ENCODE peak calls at places on chromosome 1, in four cellular contexts. One of them, this sample, is unnamed.
A peak's percentile ranks its signal among the peaks of the same experiment; 100 is the strongest.

GRCh38 chr1:234208791-234209190 is 164.5 kb upstream of the COA6 start:
- DNase-seq in H54: no peak
- DNase-seq in tibial nerve: no peak
- DNase-seq in esophagus muscularis mucosa: peak; percentile 12
- DNase-seq in this sample: no peak

GRCh38 chr1:174769961-174770549 is 229.7 kb upstream of the CACYBP start:
- DNase-seq in H54: peak; percentile 14
- DNase-seq in tibial nerve: no peak
- DNase-seq in esophagus muscularis mucosa: no peak
- DNase-seq in this sample: no peak

GRCh38 chr1:222817529-222817928 is 2.7 kb downstream of the DISP1 start:
- DNase-seq in H54: peak; percentile 75
- DNase-seq in esophagus muscularis mucosa: no peak
- DNase-seq in tibial nerve: peak; percentile 19
- DNase-seq in this sample: no peak

GRCh38 chr1:40868051-40868723 is 6.0 kb upstream of the CITED4 start:
- DNase-seq in H54: peak; percentile 57
- DNase-seq in esophagus muscularis mucosa: no peak
- DNase-seq in tibial nerve: no peak
- DNase-seq in this sample: no peak

GRCh38 chr1:48471603-48472576 is at the start of gene SPATA6:
- DNase-seq in H54: peak; percentile 67
- DNase-seq in esophagus muscularis mucosa: peak; percentile 98
- DNase-seq in tibial nerve: peak; percentile 97
- DNase-seq in this sample: peak; percentile 99

GRCh38 chr1:221543529-221544120 is 198.3 kb downstream of the DUSP10 start:
- DNase-seq in H54: no peak
- DNase-seq in esophagus muscularis mucosa: no peak
- DNase-seq in tibial nerve: no peak
- DNase-seq in this sample: no peak

GRCh38 chr1:201365251-201365650 is 12.2 kb downstream of the TNNT2 start:
- DNase-seq in H54: no peak
- DNase-seq in esophagus muscularis mucosa: no peak
- DNase-seq in tibial nerve: no peak
- DNase-seq in this sample: no peak

GRCh38 chr1:62038594-62039284 is 155.9 kb upstream of the L1TD1 start:
- DNase-seq in tibial nerve: no peak
- DNase-seq in H54: no peak
- DNase-seq in esophagus muscularis mucosa: no peak
- DNase-seq in this sample: no peak

GRCh38 chr1:216456682-216457081 is 33.4 kb upstream of the USH2A start:
- DNase-seq in tibial nerve: no peak
- DNase-seq in H54: peak; percentile 37
- DNase-seq in esophagus muscularis mucosa: no peak
- DNase-seq in this sample: no peak

GRCh38 chr1:46612937-46613660 is 3.5 kb downstream of the MOB3C start:
- DNase-seq in tibial nerve: no peak
- DNase-seq in esophagus muscularis mucosa: no peak
- DNase-seq in H54: no peak
- DNase-seq in this sample: peak; percentile 85

GRCh38 chr1:245800901-245801605 is 646.3 kb downstream of the KIF26B start:
- DNase-seq in esophagus muscularis mucosa: no peak
- DNase-seq in tibial nerve: no peak
- DNase-seq in H54: no peak
- DNase-seq in this sample: no peak

GRCh38 chr1:225422033-225422605 is 5.7 kb downstream of the LBR start:
- DNase-seq in H54: no peak
- DNase-seq in esophagus muscularis mucosa: no peak
- DNase-seq in tibial nerve: no peak
- DNase-seq in this sample: no peak

GRCh38 chr1:109273570-109274288 is 9.2 kb downstream of the PSRC1 start:
- DNase-seq in H54: no peak
- DNase-seq in esophagus muscularis mucosa: no peak
- DNase-seq in tibial nerve: no peak
- DNase-seq in this sample: no peak

GRCh38 chr1:93596329-93597089 is 85.1 kb downstream of the BCAR3 start:
- DNase-seq in H54: no peak
- DNase-seq in esophagus muscularis mucosa: no peak
- DNase-seq in tibial nerve: no peak
- DNase-seq in this sample: peak; percentile 52

GRCh38 chr1:64934115-64934880 is 32.1 kb downstream of the JAK1 start:
- DNase-seq in tibial nerve: peak; percentile 48
- DNase-seq in H54: peak; percentile 42
- DNase-seq in esophagus muscularis mucosa: no peak
- DNase-seq in this sample: peak; percentile 44

GRCh38 chr1:82517586-82517985 is 716.9 kb downstream of the ADGRL2 start:
- DNase-seq in tibial nerve: peak; percentile 49
- DNase-seq in H54: no peak
- DNase-seq in esophagus muscularis mucosa: no peak
- DNase-seq in this sample: peak; percentile 19

GRCh38 chr1:181090653-181091126 is 2.2 kb downstream of the IER5 start:
- DNase-seq in H54: no peak
- DNase-seq in esophagus muscularis mucosa: no peak
- DNase-seq in tibial nerve: no peak
- DNase-seq in this sample: peak; percentile 43

GRCh38 chr1:201513498-201514243 is 6.7 kb upstream of the CSRP1 start:
- DNase-seq in esophagus muscularis mucosa: no peak
- DNase-seq in tibial nerve: no peak
- DNase-seq in H54: no peak
- DNase-seq in this sample: no peak

GRCh38 chr1:205925730-205926129 is 17.5 kb downstream of the SLC26A9 start:
- DNase-seq in H54: peak; percentile 69
- DNase-seq in tibial nerve: no peak
- DNase-seq in esophagus muscularis mucosa: no peak
- DNase-seq in this sample: peak; percentile 46

DNA sequence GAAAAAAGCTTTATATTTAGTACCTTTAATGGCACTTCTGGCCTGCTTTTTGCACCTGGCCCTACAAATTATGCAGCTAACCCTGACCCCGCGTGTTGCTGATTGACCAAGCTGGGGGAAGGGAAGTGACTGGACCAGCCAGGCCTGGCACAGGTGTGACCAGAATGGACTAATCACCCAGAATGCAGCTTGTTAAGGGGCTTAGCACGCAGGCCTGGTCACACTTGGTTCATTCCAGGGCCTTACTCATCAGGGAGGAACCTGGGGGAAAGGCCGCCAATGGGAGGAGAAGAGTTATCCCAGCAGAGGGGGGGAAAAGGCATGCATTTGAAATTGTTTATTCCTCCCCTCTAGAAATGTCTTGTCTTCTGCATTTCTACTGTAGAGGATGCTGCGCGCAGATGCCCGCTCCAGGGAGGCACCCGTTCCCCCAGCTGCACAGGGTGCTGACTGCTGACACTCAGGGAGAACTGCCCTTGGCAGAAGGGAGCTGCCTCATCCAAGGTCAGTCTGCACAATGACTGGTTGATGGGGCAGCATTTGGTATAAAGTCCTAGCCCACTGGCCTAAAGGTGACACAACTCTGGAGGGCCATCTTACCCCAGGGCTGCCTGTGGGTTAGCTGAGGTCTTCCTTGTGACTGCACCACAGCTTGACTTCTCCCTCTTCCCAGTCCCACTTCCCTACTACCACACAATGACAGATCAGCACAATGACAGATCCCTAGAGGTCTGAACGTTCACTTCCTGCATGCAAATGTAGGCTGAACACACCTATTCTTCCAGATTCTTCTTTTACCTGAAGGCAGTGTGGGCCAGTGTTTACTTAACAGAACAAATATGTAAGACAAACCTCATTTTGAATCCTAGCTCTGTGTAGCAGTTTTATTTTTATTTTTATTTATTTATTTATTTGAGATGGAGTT is 29.0 kb downstream of the DHCR24 start:
- DNase-seq in esophagus muscularis mucosa: no peak
- DNase-seq in tibial nerve: no peak
- DNase-seq in H54: peak; percentile 35
- DNase-seq in this sample: peak; percentile 78
- TF ChIP-seq POLR2A in esophagus muscularis mucosa: no peak
- TF ChIP-seq POLR2A in tibial nerve: no peak
- TF ChIP-seq POLR2A in H54: no peak
- TF ChIP-seq POLR2A in this sample: no peak

DNA sequence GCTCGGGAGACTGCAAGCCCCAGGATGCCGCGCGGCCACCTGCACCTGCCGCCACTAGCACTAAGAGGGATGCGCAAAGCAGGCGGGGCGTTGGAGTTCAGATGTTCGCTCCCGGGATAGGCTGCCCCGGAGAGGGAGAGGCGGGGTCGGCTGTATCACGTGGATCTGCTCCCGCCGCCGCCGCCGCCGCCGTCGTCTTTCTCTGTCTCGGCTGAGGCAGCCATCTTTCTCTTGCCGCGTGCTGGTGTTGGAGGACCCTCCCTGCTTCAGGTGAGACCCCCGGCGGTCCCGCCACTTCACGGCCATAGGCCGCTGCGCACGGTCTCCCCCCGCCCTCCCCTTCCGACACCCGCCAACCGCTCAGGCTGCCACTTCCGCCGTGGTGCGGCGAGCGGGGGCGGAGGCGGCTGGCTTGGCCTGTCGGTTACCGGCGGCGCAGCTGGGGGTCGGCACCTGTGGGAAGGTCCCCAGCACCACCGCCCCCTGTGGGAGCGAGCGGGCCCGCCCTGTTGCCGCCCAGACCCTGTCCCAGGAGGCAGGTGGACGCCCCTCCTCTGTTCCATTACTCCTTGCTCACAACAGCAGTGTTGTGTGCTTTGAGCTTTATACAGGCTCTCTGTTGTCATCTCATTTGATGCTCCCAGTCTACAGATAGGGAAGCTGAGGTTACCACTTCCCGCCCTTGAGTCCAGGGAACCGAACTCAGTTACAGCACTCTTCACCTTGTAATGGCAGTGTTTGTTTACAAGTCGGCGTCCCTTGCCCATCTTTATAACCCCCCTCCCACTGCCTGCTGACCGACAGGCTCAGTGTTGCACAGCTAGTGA is at the start of gene BTF3L4:
- DNase-seq in H54: peak; percentile 80
- DNase-seq in tibial nerve: peak; percentile 92
- DNase-seq in esophagus muscularis mucosa: peak; percentile 98
- DNase-seq in this sample: peak; percentile 99
- TF ChIP-seq POLR2A in H54: peak; percentile 38
- TF ChIP-seq POLR2A in tibial nerve: peak; percentile 59
- TF ChIP-seq POLR2A in esophagus muscularis mucosa: peak; percentile 35
- TF ChIP-seq POLR2A in this sample: peak; percentile 27

GRCh38 chr1:31575373-31576140 is 758 bp upstream of the TINAGL1 start:
- DNase-seq in H54: no peak
- DNase-seq in esophagus muscularis mucosa: no peak
- DNase-seq in tibial nerve: no peak
- DNase-seq in this sample: no peak

GRCh38 chr1:31577515-31578191 is 1.3 kb downstream of the TINAGL1 start:
- DNase-seq in esophagus muscularis mucosa: no peak
- DNase-seq in H54: no peak
- DNase-seq in tibial nerve: no peak
- DNase-seq in this sample: no peak

GRCh38 chr1:31574749-31575372 is 1.5 kb upstream of the TINAGL1 start:
- DNase-seq in H54: no peak
- DNase-seq in tibial nerve: no peak
- DNase-seq in esophagus muscularis mucosa: peak; percentile 84
- DNase-seq in this sample: no peak

GRCh38 chr1:31576201-31576669 is at the start of gene TINAGL1:
- DNase-seq in H54: no peak
- DNase-seq in tibial nerve: no peak
- DNase-seq in esophagus muscularis mucosa: no peak
- DNase-seq in this sample: no peak

DNA sequence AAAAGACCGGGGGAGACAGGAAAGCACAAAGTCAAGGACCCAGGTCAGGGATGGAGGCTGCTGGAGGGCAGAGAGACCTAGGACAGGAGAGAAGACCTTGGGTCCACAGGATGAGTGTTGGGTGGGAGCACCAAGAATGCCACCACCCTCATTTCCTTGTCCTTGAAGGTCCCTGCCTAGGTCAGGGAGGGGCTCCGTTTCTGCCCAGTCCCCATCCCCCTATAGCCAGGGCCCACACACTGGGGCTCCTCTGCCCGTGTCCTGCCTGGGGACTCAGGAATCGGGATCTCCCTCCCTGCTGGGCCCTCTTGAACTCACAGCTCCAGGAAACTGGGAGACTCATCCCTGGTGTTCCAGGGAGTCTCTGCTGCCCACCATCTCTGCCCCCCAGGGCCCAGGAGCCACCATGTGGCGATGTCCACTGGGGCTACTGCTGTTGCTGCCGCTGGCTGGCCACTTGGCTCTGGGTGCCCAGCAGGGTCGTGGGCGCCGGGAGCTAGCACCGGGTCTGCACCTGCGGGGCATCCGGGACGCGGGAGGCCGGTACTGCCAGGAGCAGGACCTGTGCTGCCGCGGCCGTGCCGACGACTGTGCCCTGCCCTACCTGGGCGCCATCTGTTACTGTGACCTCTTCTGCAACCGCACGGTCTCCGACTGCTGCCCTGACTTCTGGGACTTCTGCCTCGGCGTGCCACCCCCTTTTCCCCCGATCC is 584 bp downstream of the TINAGL1 start:
- DNase-seq in esophagus muscularis mucosa: peak; percentile 87
- DNase-seq in H54: no peak
- DNase-seq in tibial nerve: no peak
- DNase-seq in this sample: no peak
- TF ChIP-seq POLR2A in esophagus muscularis mucosa: no peak
- TF ChIP-seq POLR2A in H54: no peak
- TF ChIP-seq POLR2A in tibial nerve: no peak
- TF ChIP-seq POLR2A in this sample: no peak

DNA sequence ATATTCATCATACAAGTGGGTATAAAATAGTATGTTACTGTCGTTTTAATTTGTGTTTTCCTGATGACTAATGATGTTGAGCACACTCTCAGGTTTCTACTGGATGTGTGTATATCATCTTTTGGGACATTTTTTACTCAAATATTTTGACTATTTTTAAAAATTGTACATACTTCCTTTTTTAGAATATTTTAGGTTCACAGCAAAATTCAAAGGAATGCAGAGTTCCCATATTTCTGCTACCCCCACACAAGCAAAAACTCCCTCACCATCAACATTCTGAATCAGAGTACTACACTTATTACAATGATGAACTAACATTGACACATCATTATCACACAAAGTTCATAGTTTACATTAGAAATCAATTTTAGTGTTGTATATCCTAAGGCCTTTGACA is 114.5 kb downstream of the DPYD start:
- DNase-seq in tibial nerve: no peak
- DNase-seq in H54: no peak
- DNase-seq in esophagus muscularis mucosa: no peak
- DNase-seq in this sample: no peak
- TF ChIP-seq POLR2A in tibial nerve: no peak
- TF ChIP-seq POLR2A in H54: no peak
- TF ChIP-seq POLR2A in esophagus muscularis mucosa: no peak
- TF ChIP-seq POLR2A in this sample: no peak

GRCh38 chr1:110337704-110338199 is 1.4 kb upstream of the RBM15 start:
- DNase-seq in tibial nerve: peak; percentile 16
- DNase-seq in H54: peak; percentile 22
- DNase-seq in esophagus muscularis mucosa: no peak
- DNase-seq in this sample: peak; percentile 89
- TF ChIP-seq POLR2A in tibial nerve: no peak
- TF ChIP-seq POLR2A in H54: peak; percentile 21
- TF ChIP-seq POLR2A in esophagus muscularis mucosa: no peak
- TF ChIP-seq POLR2A in this sample: no peak

This sample was measured in lower leg skin.